ENCODE peak calls at places on chromosome 10, in nine cellular contexts. P is NCI-H1092 treated with DMSO at 0.1 percent for 48 hours; D is activated effector memory CD4-positive, alpha-beta T cell treated with anti-CD3 and anti-CD28 coated beads, Interleukin-2, amount 50 U/mL, for 16 hours; J is activated naive CD4-positive, alpha-beta T cell; Z is left kidney; L is midbrain; V is activated CD4-positive, alpha-beta T cell treated with anti-CD3 and anti-CD28 coated beads, Interleukin-2, amount 50 U/mL, for 48 hours; X is stimulated activated naive B cell treated with anti-CD40 and anti-IgM and Interleukin-4, amounts not matched to agents 10 μg/mL and 1 μg/mL and 100 μg/mL, for 72 hours; Q is NCI-H345. W is an unnamed sample.

GRCh38 chr10:122128357-122128756 is 139.4 kb downstream of the TACC2 start:
- DNase-seq in P (no peak), D (no peak), J (no peak), Z (no peak), L (no peak), V (no peak), X (no peak), Q (no peak), W (no peak)

GRCh38 chr10:61439058-61439607 is 14.0 kb downstream of the TMEM26 start:
- DNase-seq in P (no peak), D (no peak), J (no peak), Z (no peak), L (no peak), V (no peak), X (no peak), Q (no peak), W (no peak)

GRCh38 chr10:115082521-115082920 is 10.6 kb upstream of the ATRNL1 start:
- DNase-seq in P (no peak), D (no peak), J (no peak), Z (no peak), L (no peak), V (no peak), X (no peak), Q (no peak), W (no peak)

GRCh38 chr10:6701289-6701688 is 121.2 kb upstream of the PRKCQ start:
- DNase-seq in P (no peak), D (no peak), J (no peak), Z (peak; percentile 46), L (no peak), V (no peak), X (no peak), Q (no peak), W (no peak)

GRCh38 chr10:64726466-64726865 is 1205.3 kb downstream of the REEP3 start:
- DNase-seq in P (no peak), D (no peak), J (no peak), Z (no peak), L (no peak), V (no peak), X (no peak), Q (no peak), W (no peak)

GRCh38 chr10:93160829-93161228 is 87.1 kb downstream of the CYP26A1 start:
- DNase-seq in P (no peak), D (no peak), J (no peak), Z (no peak), L (no peak), V (no peak), X (no peak), Q (no peak), W (no peak)

GRCh38 chr10:69124558-69125121 is 662 bp downstream of the VPS26A start:
- DNase-seq in P (peak; percentile 9), D (peak; percentile 83), J (no peak), Z (peak; percentile 85), L (peak; percentile 28), V (peak; percentile 50), X (peak; percentile 37), Q (peak; percentile 21), W (peak; percentile 48)

GRCh38 chr10:131825150-131825907 is 75.5 kb upstream of the PPP2R2D start:
- DNase-seq in P (no peak), D (peak; percentile 31), J (no peak), Z (peak; percentile 46), L (no peak), V (no peak), X (no peak), Q (peak; percentile 43), W (no peak)

GRCh38 chr10:35925511-35925910 is 283.4 kb upstream of the FZD8 start:
- DNase-seq in P (no peak), D (no peak), J (no peak), Z (peak; percentile 38), L (no peak), V (no peak), X (no peak), Q (no peak), W (no peak)

GRCh38 chr10:6692856-6693255 is 112.8 kb upstream of the PRKCQ start:
- DNase-seq in P (no peak), D (no peak), J (no peak), Z (no peak), L (no peak), V (no peak), X (no peak), Q (no peak), W (no peak)

GRCh38 chr10:43057231-43057711 is 19.6 kb upstream of the RET start:
- DNase-seq in P (no peak), D (peak; percentile 38), J (no peak), Z (no peak), L (no peak), V (no peak), X (no peak), Q (no peak), W (no peak)

GRCh38 chr10:34808789-34809745 is 6.0 kb downstream of the PARD3 start:
- DNase-seq in P (peak; percentile 35), D (no peak), J (no peak), Z (peak; percentile 84), L (peak; percentile 67), V (no peak), X (no peak), Q (peak; percentile 70), W (no peak)

GRCh38 chr10:71314028-71314693 is 4.9 kb upstream of the SLC29A3 start:
- DNase-seq in P (peak; percentile 21), D (peak; percentile 83), J (no peak), Z (peak; percentile 66), L (peak; percentile 52), V (peak; percentile 50), X (peak; percentile 21), Q (peak; percentile 19), W (no peak)

GRCh38 chr10:11705687-11706086 is 36.5 kb upstream of the ECHDC3 start:
- DNase-seq in P (no peak), D (no peak), J (no peak), Z (no peak), L (no peak), V (no peak), X (no peak), Q (no peak), W (no peak)

GRCh38 chr10:17617031-17617911 is at the start of gene HACD1:
- DNase-seq in P (peak; percentile 52), D (peak; percentile 87), J (no peak), Z (peak; percentile 89), L (peak; percentile 14), V (peak; percentile 58), X (peak; percentile 26), Q (peak; percentile 36), W (no peak)

GRCh38 chr10:95308389-95309302 is 17.8 kb upstream of the PDLIM1 start:
- DNase-seq in P (no peak), D (no peak), J (no peak), Z (no peak), L (no peak), V (no peak), X (no peak), Q (no peak), W (no peak)

GRCh38 chr10:4240641-4241197 is 455.7 kb upstream of the KLF6 start:
- DNase-seq in P (no peak), D (no peak), J (no peak), Z (no peak), L (no peak), V (no peak), X (no peak), Q (no peak), W (no peak)

GRCh38 chr10:120217736-120218135 is 239.3 kb upstream of the PLPP4 start:
- DNase-seq in P (no peak), D (no peak), J (no peak), Z (no peak), L (no peak), V (no peak), X (no peak), Q (no peak), W (no peak)

GRCh38 chr10:33334170-33334838 is at the start of gene NRP1:
- DNase-seq in P (peak; percentile 37), D (peak; percentile 64), J (no peak), Z (peak; percentile 77), L (no peak), V (peak; percentile 18), X (no peak), Q (no peak), W (no peak)

W was measured in GM12864.